ENCODE peak calls at places on chromosomes 1 and 21, in four cellular contexts. X, M, U and P are unnamed samples.

GRCh38 chr21:42162831-42163510 is 56.0 kb upstream of the ABCG1 start:
- DNase-seq in M (no peak), U (no peak), X (peak), P (no peak)

GRCh38 chr1:37792943-37793686 is 532 bp upstream of the MANEAL start:
- DNase-seq in U (no peak), M (no peak), X (no peak), P (no peak)

GRCh38 chr1:108036796-108037545 is 72.0 kb upstream of the VAV3 start:
- DNase-seq in U (no peak), X (no peak), M (no peak), P (no peak)

GRCh38 chr21:17802568-17802967 is 16.6 kb downstream of the C21orf91 start:
- DNase-seq in X (peak), U (no peak), M (no peak), P (no peak)

GRCh38 chr1:226083303-226084101 is 21.0 kb downstream of the H3-3A start:
- DNase-seq in M (peak), U (peak), X (peak), P (peak)

GRCh38 chr21:36630485-36631206 is 68.3 kb upstream of the SIM2 start:
- DNase-seq in U (no peak), X (peak), M (peak), P (peak)

GRCh38 chr1:243490748-243491686 is 235.2 kb downstream of the SDCCAG8 start:
- DNase-seq in X (peak), U (no peak), M (no peak), P (no peak)

GRCh38 chr1:203291201-203292096 is 13.9 kb upstream of the BTG2 start:
- DNase-seq in M (peak), U (no peak), X (peak), P (no peak)

GRCh38 chr1:235908742-235909520 is 42.2 kb upstream of the LYST start:
- DNase-seq in M (no peak), U (no peak), X (peak), P (no peak)

GRCh38 chr1:246372502-246372901 is 134.6 kb downstream of the SMYD3 start:
- DNase-seq in X (no peak), M (no peak), U (no peak), P (no peak)

GRCh38 chr1:3368711-3369436 is 85.6 kb upstream of the ARHGEF16 start:
- DNase-seq in M (no peak), X (peak), U (no peak), P (no peak)

GRCh38 chr1:31859044-31859443 is 43.2 kb upstream of the SPOCD1 start:
- DNase-seq in U (no peak), X (no peak), M (no peak), P (no peak)

GRCh38 chr21:42746593-42747266 is 93.3 kb downstream of the PDE9A start:
- DNase-seq in U (no peak), X (no peak), M (no peak), P (peak)

GRCh38 chr1:25624155-25624554 is 7.6 kb downstream of the MAN1C1 start:
- DNase-seq in X (no peak), U (no peak), M (no peak), P (no peak)

GRCh38 chr1:19762175-19762779 is 37.4 kb downstream of the TMCO4 start:
- DNase-seq in U (peak), M (no peak), X (peak), P (peak)

GRCh38 chr1:228142616-228143203 is 2.6 kb downstream of the GUK1 start:
- DNase-seq in U (no peak), M (no peak), X (no peak), P (no peak)

GRCh38 chr1:11281518-11282331 is 8.7 kb downstream of the UBIAD1 start:
- DNase-seq in X (peak), M (no peak), U (no peak), P (peak)

GRCh38 chr1:203669739-203670138 is 43.1 kb downstream of the ATP2B4 start:
- DNase-seq in U (no peak), X (peak), M (peak), P (peak)

GRCh38 chr1:159122005-159122621 is 45.5 kb upstream of the AIM2 start:
- DNase-seq in M (no peak), U (no peak), X (peak), P (no peak)

GRCh38 chr21:34807146-34807880 is 138.5 kb downstream of the CLIC6 start:
- DNase-seq in M (no peak), U (no peak), X (peak), P (no peak)

GRCh38 chr1:58883037-58883887 is 99.4 kb upstream of the JUN start:
- DNase-seq in X (peak), U (peak), M (peak), P (peak)

GRCh38 chr1:110581637-110582036 is 24.5 kb downstream of the KCNA2 start:
- DNase-seq in M (peak), U (no peak), X (no peak), P (peak)